ENCODE peak calls at places on chromosomes 11 and 22, in five cellular contexts. One of them, this sample, is unnamed.

GRCh38 chr11:116829525-116830183 is at the start of gene APOC3:
- DNase-seq in HTR-8/SVneo: no peak
- DNase-seq in DMS 273 treated with DMSO at 0.1 percent for 48 hours: no peak
- DNase-seq in effector memory CD8-positive, alpha-beta T cell: no peak
- DNase-seq in mucosa of descending colon: no peak
- DNase-seq in this sample: no peak

GRCh38 chr11:7512525-7513209 is 1.1 kb upstream of the PPFIBP2 start:
- DNase-seq in HTR-8/SVneo: no peak
- DNase-seq in DMS 273 treated with DMSO at 0.1 percent for 48 hours: no peak
- DNase-seq in effector memory CD8-positive, alpha-beta T cell: no peak
- DNase-seq in mucosa of descending colon: peak
- DNase-seq in this sample: peak

GRCh38 chr22:35442471-35442870 is 42.5 kb downstream of the MCM5 start:
- DNase-seq in HTR-8/SVneo: no peak
- DNase-seq in DMS 273 treated with DMSO at 0.1 percent for 48 hours: no peak
- DNase-seq in effector memory CD8-positive, alpha-beta T cell: no peak
- DNase-seq in mucosa of descending colon: no peak
- DNase-seq in this sample: no peak

GRCh38 chr11:58394195-58394594 is 12.5 kb downstream of the OR5B3 start:
- DNase-seq in HTR-8/SVneo: peak
- DNase-seq in DMS 273 treated with DMSO at 0.1 percent for 48 hours: no peak
- DNase-seq in effector memory CD8-positive, alpha-beta T cell: no peak
- DNase-seq in mucosa of descending colon: no peak
- DNase-seq in this sample: peak

GRCh38 chr11:107999759-108000455 is 8.8 kb upstream of the CUL5 start:
- DNase-seq in HTR-8/SVneo: peak
- DNase-seq in DMS 273 treated with DMSO at 0.1 percent for 48 hours: peak
- DNase-seq in effector memory CD8-positive, alpha-beta T cell: peak
- DNase-seq in mucosa of descending colon: no peak
- DNase-seq in this sample: peak

GRCh38 chr11:134224710-134225662 is 515 bp downstream of the VPS26B start:
- DNase-seq in HTR-8/SVneo: peak
- DNase-seq in DMS 273 treated with DMSO at 0.1 percent for 48 hours: no peak
- DNase-seq in effector memory CD8-positive, alpha-beta T cell: peak
- DNase-seq in mucosa of descending colon: peak
- DNase-seq in this sample: peak

GRCh38 chr11:17694711-17695110 is 24.7 kb upstream of the MYOD1 start:
- DNase-seq in HTR-8/SVneo: no peak
- DNase-seq in DMS 273 treated with DMSO at 0.1 percent for 48 hours: no peak
- DNase-seq in effector memory CD8-positive, alpha-beta T cell: no peak
- DNase-seq in mucosa of descending colon: no peak
- DNase-seq in this sample: no peak

GRCh38 chr22:46693634-46694422 is 44.2 kb downstream of the CERK start:
- DNase-seq in HTR-8/SVneo: no peak
- DNase-seq in DMS 273 treated with DMSO at 0.1 percent for 48 hours: no peak
- DNase-seq in effector memory CD8-positive, alpha-beta T cell: no peak
- DNase-seq in mucosa of descending colon: peak
- DNase-seq in this sample: no peak

GRCh38 chr22:20245577-20246367 is 22.3 kb downstream of the RTN4R start:
- DNase-seq in HTR-8/SVneo: no peak
- DNase-seq in DMS 273 treated with DMSO at 0.1 percent for 48 hours: no peak
- DNase-seq in effector memory CD8-positive, alpha-beta T cell: no peak
- DNase-seq in mucosa of descending colon: no peak
- DNase-seq in this sample: peak

GRCh38 chr22:24088796-24089195 is 77.7 kb downstream of the CABIN1 start:
- DNase-seq in HTR-8/SVneo: no peak
- DNase-seq in DMS 273 treated with DMSO at 0.1 percent for 48 hours: no peak
- DNase-seq in effector memory CD8-positive, alpha-beta T cell: no peak
- DNase-seq in mucosa of descending colon: no peak
- DNase-seq in this sample: peak

GRCh38 chr11:63766501-63767270 is 1.9 kb downstream of the ZFTA start:
- DNase-seq in HTR-8/SVneo: no peak
- DNase-seq in DMS 273 treated with DMSO at 0.1 percent for 48 hours: no peak
- DNase-seq in effector memory CD8-positive, alpha-beta T cell: no peak
- DNase-seq in mucosa of descending colon: peak
- DNase-seq in this sample: no peak

GRCh38 chr11:64138413-64138812 is 27.5 kb downstream of the MACROD1 start:
- DNase-seq in HTR-8/SVneo: no peak
- DNase-seq in DMS 273 treated with DMSO at 0.1 percent for 48 hours: no peak
- DNase-seq in effector memory CD8-positive, alpha-beta T cell: no peak
- DNase-seq in mucosa of descending colon: no peak
- DNase-seq in this sample: no peak

GRCh38 chr11:38795027-38795426 is 2197.0 kb upstream of the RAG2 start:
- DNase-seq in HTR-8/SVneo: no peak
- DNase-seq in DMS 273 treated with DMSO at 0.1 percent for 48 hours: no peak
- DNase-seq in effector memory CD8-positive, alpha-beta T cell: no peak
- DNase-seq in mucosa of descending colon: no peak
- DNase-seq in this sample: no peak

GRCh38 chr22:19477321-19478085 is 1.5 kb downstream of the UFD1 start:
- DNase-seq in HTR-8/SVneo: no peak
- DNase-seq in DMS 273 treated with DMSO at 0.1 percent for 48 hours: no peak
- DNase-seq in effector memory CD8-positive, alpha-beta T cell: no peak
- DNase-seq in mucosa of descending colon: no peak
- DNase-seq in this sample: no peak

GRCh38 chr11:69364901-69365300 is 70.9 kb downstream of the MYEOV start:
- DNase-seq in HTR-8/SVneo: no peak
- DNase-seq in DMS 273 treated with DMSO at 0.1 percent for 48 hours: no peak
- DNase-seq in effector memory CD8-positive, alpha-beta T cell: no peak
- DNase-seq in mucosa of descending colon: no peak
- DNase-seq in this sample: no peak

GRCh38 chr11:74123008-74123448 is 47.8 kb downstream of the C2CD3 start:
- DNase-seq in HTR-8/SVneo: no peak
- DNase-seq in DMS 273 treated with DMSO at 0.1 percent for 48 hours: no peak
- DNase-seq in effector memory CD8-positive, alpha-beta T cell: no peak
- DNase-seq in mucosa of descending colon: no peak
- DNase-seq in this sample: peak

GRCh38 chr22:31857247-31857646 is 87.1 kb upstream of the YWHAH start:
- DNase-seq in HTR-8/SVneo: no peak
- DNase-seq in DMS 273 treated with DMSO at 0.1 percent for 48 hours: no peak
- DNase-seq in effector memory CD8-positive, alpha-beta T cell: no peak
- DNase-seq in mucosa of descending colon: no peak
- DNase-seq in this sample: no peak

GRCh38 chr11:2534957-2535672 is 90.3 kb downstream of the KCNQ1 start:
- DNase-seq in HTR-8/SVneo: no peak
- DNase-seq in DMS 273 treated with DMSO at 0.1 percent for 48 hours: no peak
- DNase-seq in effector memory CD8-positive, alpha-beta T cell: no peak
- DNase-seq in mucosa of descending colon: peak
- DNase-seq in this sample: no peak

GRCh38 chr11:9700105-9700801 is 36.4 kb downstream of the SWAP70 start:
- DNase-seq in HTR-8/SVneo: no peak
- DNase-seq in DMS 273 treated with DMSO at 0.1 percent for 48 hours: no peak
- DNase-seq in effector memory CD8-positive, alpha-beta T cell: no peak
- DNase-seq in mucosa of descending colon: no peak
- DNase-seq in this sample: no peak

This sample was measured in hepatic stellate cell.